ENCODE peak calls at places on chromosome 12, in seven cellular contexts. A, D, U, R, K, O and X are unnamed samples. For H3K9me3, the result is how much of the 10 kb centered on the place peaks cover.

GRCh38 chr12:96401061-96401871 is 1.0 kb upstream of the CDK17 start:
- DNase-seq in R (peak), K (peak), A (peak), O (peak), D (peak), U (peak), X (peak)

GRCh38 chr12:110880651-110881050 is 33.9 kb downstream of the CCDC63 start:
- DNase-seq in K (no peak), R (no peak), U (no peak), O (no peak), A (no peak), D (no peak), X (no peak)

GRCh38 chr12:77064891-77065360 is 443 bp downstream of the E2F7 start:
- DNase-seq in A (no peak), O (peak), R (peak), D (no peak), U (peak), K (no peak), X (no peak)

GRCh38 chr12:29133141-29133540 is 15.9 kb upstream of the FAR2 start:
- DNase-seq in A (no peak), K (no peak), D (no peak), R (no peak), U (no peak), O (no peak), X (no peak)

GRCh38 chr12:5276327-5276880 is 155.5 kb upstream of the NTF3 start:
- DNase-seq in R (no peak), K (no peak), O (no peak), D (no peak), A (no peak), U (no peak), X (no peak)

GRCh38 chr12:54017845-54018607 is 9.2 kb downstream of the HOXC8 start:
- DNase-seq in O (peak), K (peak), A (peak), D (peak), U (peak), R (peak), X (peak)

GRCh38 chr12:48986720-48987291 is 8.7 kb downstream of the WNT1 start:
- DNase-seq in A (no peak), K (no peak), U (peak), R (no peak), D (no peak), O (no peak), X (no peak)

GRCh38 chr12:12357697-12358476 is 1.0 kb downstream of the BORCS5 start:
- DNase-seq in O (peak), U (no peak), D (peak), K (no peak), R (peak), A (no peak), X (no peak)

GRCh38 chr12:130097798-130098255 is 64.4 kb upstream of the FZD10 start:
- DNase-seq in D (peak), R (no peak), A (no peak), U (no peak), O (no peak), K (no peak), X (peak)

GRCh38 chr12:128583453-128583852 is 240.3 kb downstream of the SLC15A4 start:
- DNase-seq in U (peak), O (no peak), D (no peak), K (no peak), A (peak), R (no peak), X (no peak)
- TF ChIP-seq CTCF in U (peak), O (peak), D (peak), K (no peak), A (no peak), R (no peak), X (peak)

GRCh38 chr12:113568021-113568420 is 96.3 kb upstream of the LHX5 start:
- DNase-seq in A (no peak), K (no peak), D (no peak), R (no peak), O (no peak), U (peak), X (no peak)

GRCh38 chr12:113569841-113570240 is 98.2 kb upstream of the LHX5 start:
- DNase-seq in A (no peak), R (no peak), K (no peak), U (peak), O (no peak), D (no peak), X (no peak)

GRCh38 chr12:113575386-113575785 is 103.7 kb upstream of the LHX5 start:
- DNase-seq in K (no peak), U (no peak), A (no peak), R (no peak), O (no peak), D (no peak), X (no peak)

GRCh38 chr12:113573148-113573547 is 101.5 kb upstream of the LHX5 start:
- DNase-seq in R (no peak), U (no peak), K (no peak), D (no peak), A (no peak), O (no peak), X (no peak)

GRCh38 chr12:113571713-113572112 is 100.0 kb upstream of the LHX5 start:
- DNase-seq in R (no peak), U (no peak), K (no peak), O (no peak), D (no peak), A (no peak), X (no peak)
- TF ChIP-seq EZH2phosphoT487 in R (no peak), U (no peak), K (no peak), O (no peak), D (no peak), A (no peak), X (no peak)

GRCh38 chr12:124167141-124167540 is 127.8 kb upstream of the RFLNA start:
- DNase-seq in D (no peak), A (no peak), O (no peak), K (no peak), R (no peak), U (no peak), X (no peak)
- H3K9me3 ChIP-seq in D (under half), A (under half), O (under half), K (under half), R (under half), U (under half), X (under half)

GRCh38 chr12:131928765-131929529 is at the start of gene PUS1:
- DNase-seq in K (peak), A (peak), U (peak), O (peak), R (peak), D (peak), X (peak)
- TF ChIP-seq CTCF in K (no peak), A (no peak), U (no peak), O (no peak), R (no peak), D (no peak), X (no peak)

GRCh38 chr12:18158774-18159557 is 69.0 kb upstream of the RERGL start:
- DNase-seq in R (peak), D (peak), O (peak), A (peak), U (peak), K (no peak), X (peak)
- TF ChIP-seq EZH2phosphoT487 in R (no peak), D (no peak), O (no peak), A (no peak), U (no peak), K (no peak), X (no peak)

DNA sequence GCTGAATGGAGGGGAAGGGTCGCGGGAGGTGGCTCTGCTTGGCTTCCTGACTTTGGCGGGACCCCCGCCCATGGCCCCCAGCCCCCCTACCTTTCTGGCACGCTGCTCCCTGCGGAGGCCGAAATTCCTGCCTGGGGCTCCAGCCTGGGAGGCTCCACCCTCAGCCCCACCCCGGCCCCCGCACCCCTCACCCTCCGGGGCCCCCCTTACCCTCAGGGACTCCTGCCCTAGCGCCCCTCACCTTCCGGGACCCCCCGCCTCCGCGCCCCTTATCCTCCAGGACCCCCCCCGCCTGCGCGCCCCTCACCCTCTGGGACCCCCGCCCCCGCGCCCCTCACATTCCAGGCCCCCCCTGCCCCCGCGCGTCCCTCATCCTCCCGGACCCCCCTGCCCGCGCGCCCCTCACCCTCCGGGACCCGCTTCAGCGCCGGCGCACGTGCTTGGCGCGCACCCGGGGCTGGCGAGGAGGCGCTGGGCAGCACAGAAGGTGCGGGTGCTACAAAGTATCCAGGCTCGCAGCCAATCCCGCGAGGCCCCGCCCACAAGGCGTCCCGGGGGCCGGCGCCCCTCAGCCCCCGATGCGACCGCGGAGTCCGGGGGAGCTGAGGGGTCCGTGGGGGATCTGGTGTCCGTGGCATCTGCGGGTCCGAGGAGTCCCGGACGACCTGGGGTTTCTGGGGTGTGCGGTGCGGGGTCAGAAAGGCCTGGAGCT is at the start of gene ANHX:
- DNase-seq in D (no peak), U (no peak), K (no peak), R (no peak), O (no peak), A (peak), X (peak)
- H3K9me3 ChIP-seq in D (under half), U (under half), K (under half), R (under half), O (under half), A (under half), X (under half)

DNA sequence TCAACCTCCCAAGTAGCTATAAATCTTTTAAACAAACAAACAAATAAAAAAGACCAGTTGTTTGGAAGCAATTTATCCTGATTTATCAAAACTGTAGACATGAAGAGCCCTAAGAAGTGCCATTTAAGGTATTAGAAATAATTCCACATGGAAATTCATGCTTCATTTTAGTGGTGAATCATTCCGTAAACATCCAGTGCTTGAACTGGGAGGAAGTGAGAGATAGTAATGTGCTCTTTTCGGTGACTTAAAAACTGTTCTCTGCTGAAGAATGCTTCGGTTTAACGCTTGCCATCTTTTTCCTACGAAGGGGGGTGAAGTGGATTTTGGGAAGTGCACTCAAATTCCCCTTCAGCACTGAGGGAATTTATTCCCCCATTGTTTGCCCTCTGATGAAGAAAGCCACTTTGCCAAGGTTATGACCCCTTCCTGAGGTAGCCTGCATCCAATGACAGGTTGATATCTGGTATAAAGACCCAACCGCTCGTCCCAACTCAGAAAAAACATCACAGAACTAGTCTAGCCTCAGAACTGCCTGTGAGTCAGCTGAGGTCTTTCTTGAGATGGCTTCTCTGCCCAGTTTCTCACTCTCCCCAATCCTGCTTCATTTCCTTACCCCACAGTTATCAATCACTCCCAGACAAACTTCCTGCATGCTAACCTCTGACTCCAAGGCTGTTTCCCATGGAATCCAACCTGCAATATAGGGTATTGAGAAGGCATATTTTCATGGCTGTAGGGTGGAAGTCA is 244.1 kb downstream of the AEBP2 start:
- DNase-seq in D (peak), A (no peak), R (no peak), U (no peak), K (no peak), O (no peak), X (no peak)
- TF ChIP-seq CTCF in D (no peak), A (no peak), R (no peak), U (no peak), K (no peak), O (no peak), X (no peak)

DNA sequence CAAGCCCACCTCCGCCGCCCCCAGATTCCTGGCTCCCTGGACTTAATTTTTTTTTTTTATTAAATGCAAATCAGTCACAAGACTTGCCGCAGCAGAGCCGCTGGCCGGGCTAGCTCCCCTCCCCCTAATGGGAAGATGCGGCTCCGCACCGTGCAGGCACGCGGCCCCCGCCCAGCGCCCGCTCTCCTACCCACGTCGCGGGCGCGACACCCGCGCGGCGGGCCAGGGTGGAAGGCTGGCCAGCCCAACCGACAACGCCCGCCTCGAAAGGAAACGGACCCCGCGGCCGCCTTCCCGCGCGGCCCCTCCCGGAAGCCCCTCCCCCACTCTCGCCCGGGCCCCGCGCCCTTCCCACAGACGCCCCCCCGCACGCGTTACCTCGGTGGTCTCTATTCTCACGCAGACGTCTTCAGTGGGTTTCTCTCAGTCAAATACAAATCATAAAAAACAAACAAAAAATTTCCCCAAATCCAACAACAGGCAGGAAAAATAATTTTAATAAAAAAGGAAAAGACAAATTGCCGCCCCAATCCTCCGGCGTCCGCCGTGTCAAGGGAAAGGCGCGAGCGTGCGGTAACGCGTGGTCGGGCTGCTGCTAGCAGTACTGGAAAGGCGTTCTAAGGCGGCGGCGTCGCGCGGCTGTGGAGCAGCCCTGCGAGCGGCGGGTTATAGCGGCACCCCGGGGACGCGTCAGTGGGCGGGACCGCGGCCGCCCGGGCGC is at the start of gene SLC38A2:
- DNase-seq in O (peak), D (peak), R (peak), A (peak), U (peak), K (peak), X (peak)
- TF ChIP-seq EZH2phosphoT487 in O (no peak), D (peak), R (no peak), A (no peak), U (no peak), K (no peak), X (no peak)

DNA sequence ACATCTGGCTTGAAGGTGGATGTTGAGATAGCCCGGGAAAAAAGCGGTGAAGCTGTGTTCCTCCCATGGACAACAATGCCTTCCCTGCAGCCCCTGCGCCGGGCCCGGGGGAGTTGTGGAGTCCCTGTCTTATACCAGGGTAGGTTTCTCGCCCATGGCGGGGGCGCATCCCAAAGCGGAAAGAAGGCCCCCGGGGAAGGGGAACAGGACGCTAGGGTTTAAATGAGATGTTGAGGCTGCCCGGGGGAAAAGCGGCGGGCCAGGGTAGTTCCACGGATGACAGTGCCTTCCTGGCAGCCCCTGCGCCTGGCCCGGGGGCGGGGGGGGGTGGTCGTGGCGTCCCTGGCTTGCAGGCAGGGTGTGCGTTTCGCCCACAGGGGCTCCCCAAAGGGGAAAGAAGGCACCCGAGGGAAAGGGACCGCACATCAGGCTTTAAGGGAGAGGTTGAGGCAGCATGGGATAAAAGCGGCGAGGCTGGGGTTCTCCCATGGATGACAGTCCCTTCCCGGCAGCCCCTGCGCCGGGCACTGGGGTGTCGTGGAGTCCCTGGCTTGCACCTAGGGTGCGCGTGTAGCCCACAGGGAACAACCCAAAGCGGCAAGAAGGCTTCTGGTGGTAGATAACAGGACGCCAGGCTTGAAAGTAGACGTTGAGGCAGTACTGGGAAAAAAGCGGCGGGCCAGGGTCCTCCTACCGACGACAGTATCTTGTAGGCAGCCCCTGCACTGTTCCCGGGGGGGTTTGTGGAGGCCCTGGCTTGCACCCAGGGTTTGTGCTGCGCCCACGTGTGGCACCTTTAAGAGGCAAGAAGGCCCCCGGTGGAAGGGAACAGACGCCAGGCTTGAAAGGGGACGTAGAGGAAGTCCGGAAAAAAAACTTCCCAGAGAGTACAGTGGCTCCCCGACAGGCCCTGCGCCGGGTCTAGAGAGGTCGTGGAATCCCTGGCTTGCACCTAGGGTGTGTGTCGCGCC is 160.8 kb upstream of the ALG10B start:
- DNase-seq in R (no peak), K (no peak), U (no peak), O (no peak), A (no peak), D (no peak), X (no peak)
- H3K9me3 ChIP-seq in R (under half), K (under half), U (under half), O (under half), A (under half), D (under half), X (under half)

GRCh38 chr12:99706736-99707473 is 59.4 kb downstream of the GARIN6 start:
- DNase-seq in O (no peak), K (no peak), U (no peak), D (no peak), A (no peak), R (no peak), X (no peak)
- TF ChIP-seq CTCF in O (no peak), K (no peak), U (no peak), D (no peak), A (no peak), R (no peak), X (no peak)